ENCODE peak calls at places on chromosome 5, in four cellular contexts. S is SK-N-SH, T is K562, M is HepG2. H is an unnamed sample.

GRCh38 chr5:82107277-82107676 is 135.5 kb downstream of the ATG10 start:
- DNase-seq in M (no peak), S (no peak), T (peak), H (no peak)

GRCh38 chr5:92980491-92980890 is 600.5 kb downstream of the NR2F1-AS1 start:
- DNase-seq in T (no peak), S (no peak), M (no peak), H (no peak)

GRCh38 chr5:8329773-8330172 is 460.8 kb downstream of the MTRR start:
- DNase-seq in M (no peak), T (no peak), S (no peak), H (no peak)

GRCh38 chr5:139760066-139761056 is 35.2 kb upstream of the PSD2 start:
- DNase-seq in T (no peak), S (peak), M (no peak), H (no peak)

GRCh38 chr5:41755705-41756104 is 114.5 kb downstream of the OXCT1 start:
- DNase-seq in T (no peak), M (no peak), S (no peak), H (no peak)

GRCh38 chr5:119393746-119394145 is 37.9 kb downstream of the TNFAIP8 start:
- DNase-seq in M (no peak), T (no peak), S (no peak), H (no peak)

GRCh38 chr5:54743997-54744788 is 226.6 kb downstream of the SNX18 start:
- DNase-seq in T (peak), S (no peak), M (peak), H (no peak)

GRCh38 chr5:176737001-176737745 is 73.2 kb upstream of the UNC5A start:
- DNase-seq in M (no peak), T (no peak), S (peak), H (no peak)

GRCh38 chr5:123156577-123157296 is 67.7 kb downstream of the PRDM6 start:
- DNase-seq in M (no peak), T (no peak), S (no peak), H (no peak)

GRCh38 chr5:122093415-122093814 is 15.4 kb upstream of the LOX start:
- DNase-seq in S (no peak), T (no peak), M (no peak), H (no peak)

GRCh38 chr5:143176048-143176447 is 227.4 kb downstream of the NR3C1 start:
- DNase-seq in M (no peak), S (no peak), T (no peak), H (no peak)

GRCh38 chr5:86688414-86688813 is 70.7 kb downstream of the COX7C start:
- DNase-seq in M (no peak), T (no peak), S (no peak), H (no peak)

GRCh38 chr5:51302358-51302757 is 80.9 kb upstream of the ISL1 start:
- DNase-seq in S (no peak), M (no peak), T (no peak), H (no peak)

GRCh38 chr5:14737309-14737708 is 72.8 kb downstream of the OTULIN start:
- DNase-seq in M (no peak), T (no peak), S (no peak), H (no peak)

GRCh38 chr5:65924366-65925093 is 1.8 kb upstream of the ERBIN start:
- DNase-seq in T (peak), S (peak), M (peak), H (no peak)

GRCh38 chr5:66615894-66616293 is 19.7 kb downstream of the MAST4 start:
- DNase-seq in M (no peak), S (no peak), T (no peak), H (no peak)

GRCh38 chr5:54062958-54063357 is 247.4 kb downstream of the ARL15 start:
- DNase-seq in S (no peak), M (no peak), T (no peak), H (no peak)

GRCh38 chr5:139204196-139204595 is 6.0 kb upstream of the SIL1 start:
- DNase-seq in T (no peak), M (no peak), S (no peak), H (no peak)

GRCh38 chr5:50593681-50594080 is 72.8 kb upstream of the PARP8 start:
- DNase-seq in M (no peak), S (no peak), T (no peak), H (no peak)

GRCh38 chr5:170843870-170844269 is 17.9 kb upstream of the RANBP17 start:
- DNase-seq in T (no peak), S (no peak), M (no peak), H (no peak)

GRCh38 chr5:68329554-68329953 is 114.0 kb downstream of the PIK3R1 start:
- DNase-seq in M (no peak), T (no peak), S (no peak), H (no peak)

GRCh38 chr5:78542321-78542840 is 106.2 kb downstream of the LHFPL2 start:
- DNase-seq in T (no peak), M (no peak), S (no peak), H (no peak)

GRCh38 chr5:143313298-143313852 is 90.1 kb downstream of the NR3C1 start:
- DNase-seq in T (no peak), S (no peak), M (no peak), H (no peak)

GRCh38 chr5:34491251-34491620 is 164.9 kb upstream of the RAI14 start:
- DNase-seq in M (no peak), S (peak), T (no peak), H (no peak)

GRCh38 chr5:96432245-96433065 is 593 bp downstream of the PCSK1 start:
- DNase-seq in S (peak), T (no peak), M (no peak), H (peak)

GRCh38 chr5:112763165-112763564 is 25.5 kb downstream of the APC start:
- DNase-seq in S (no peak), T (no peak), M (no peak), H (no peak)

GRCh38 chr5:150500328-150500841 is 7.5 kb upstream of the NDST1 start:
- DNase-seq in T (no peak), S (no peak), M (no peak), H (no peak)

DNA sequence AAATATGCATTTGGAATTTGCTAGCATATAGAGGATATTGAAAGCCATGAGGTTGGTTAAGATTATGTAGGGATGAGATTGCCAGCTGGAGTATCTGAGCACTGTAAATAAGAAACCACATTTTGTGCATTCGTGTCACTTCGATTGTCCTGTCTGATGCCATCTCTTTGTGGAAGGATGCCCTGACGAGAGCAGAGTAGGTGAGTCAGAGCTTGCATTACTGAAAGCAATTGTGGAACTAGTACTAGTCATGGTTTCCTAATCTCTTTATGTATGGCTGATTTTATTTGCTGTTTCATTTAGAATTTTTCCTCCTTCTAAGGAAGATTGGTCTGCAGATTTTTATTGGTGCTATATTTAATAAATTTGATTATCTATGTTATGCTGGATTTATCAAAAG is 14.5 kb upstream of the TAS2R1 start:
- DNase-seq in T (no peak), M (no peak), S (no peak), H (no peak)
- TF ChIP-seq FOXM1 in T (no peak), M (no peak), S (no peak), H (no peak)

GRCh38 chr5:131163315-131164119 is 1.5 kb downstream of the HINT1 start:
- DNase-seq in T (peak), S (no peak), M (peak), H (no peak)
- TF ChIP-seq FOXM1 in T (peak), S (no peak), M (no peak), H (no peak)

DNA sequence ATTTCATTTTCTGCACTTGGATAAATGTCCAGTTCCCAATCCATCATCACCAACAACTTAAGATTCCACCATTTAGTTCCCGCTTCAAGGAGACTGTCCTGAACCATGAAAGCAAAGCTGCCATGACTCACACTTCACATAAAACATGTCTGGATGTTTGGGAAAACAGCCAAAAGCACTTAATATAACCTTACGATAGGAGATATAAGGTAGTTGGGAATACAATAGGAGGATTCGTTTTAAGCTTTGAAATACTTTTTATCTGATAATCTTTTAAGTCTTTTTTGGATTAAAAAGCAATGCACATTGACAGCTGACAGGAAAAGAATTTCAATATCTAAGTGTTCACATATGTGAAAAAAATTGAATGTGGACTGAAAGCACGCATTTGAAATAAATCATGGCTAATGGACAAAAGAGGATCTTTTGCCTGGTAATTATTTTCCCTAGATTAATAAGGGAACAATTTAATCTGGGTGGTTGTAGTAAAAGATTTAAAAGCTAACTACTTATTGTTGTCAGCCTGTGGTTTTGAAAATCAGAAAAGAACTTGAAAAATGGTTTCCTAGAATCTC is 17.3 kb upstream of the TGFBI start:
- DNase-seq in T (no peak), M (no peak), S (no peak), H (no peak)
- TF ChIP-seq FOXM1 in T (no peak), M (no peak), S (peak), H (no peak)

DNA sequence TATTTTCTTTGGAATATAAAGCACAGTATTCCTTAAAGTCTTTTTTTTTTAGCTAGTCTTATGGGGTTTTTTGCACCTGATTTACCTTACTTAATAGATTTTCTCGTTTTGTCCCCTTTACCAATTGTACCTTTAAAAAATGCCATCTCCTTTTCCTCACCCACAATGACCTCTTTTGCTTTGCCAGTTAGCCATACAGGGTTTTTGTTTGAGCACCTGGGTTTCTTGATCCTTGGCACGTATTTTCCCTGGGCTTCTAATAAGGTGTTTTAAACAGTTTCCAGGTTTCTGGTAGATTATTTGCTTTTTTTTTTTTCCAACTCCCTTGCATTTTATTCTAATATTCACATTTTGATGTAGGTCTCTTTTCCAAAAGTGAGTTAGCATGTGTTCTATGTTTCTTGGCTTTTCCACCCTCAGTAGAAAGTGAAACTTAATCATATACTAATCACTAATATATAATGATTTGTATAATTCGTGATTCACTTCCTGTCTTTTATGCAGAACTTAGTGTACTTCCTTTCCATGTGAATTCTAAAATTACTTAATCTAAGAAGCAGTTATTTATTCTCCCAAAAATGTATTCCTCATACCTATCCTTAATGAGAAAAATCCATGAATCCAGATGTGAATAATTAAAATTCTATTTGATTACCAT is 673.9 kb upstream of the RGMB start:
- DNase-seq in M (no peak), S (no peak), T (no peak), H (no peak)
- TF ChIP-seq FOXM1 in M (no peak), S (no peak), T (no peak), H (no peak)

GRCh38 chr5:116492016-116492623 is 82.5 kb downstream of the SEMA6A start:
- DNase-seq in S (no peak), T (no peak), M (peak), H (no peak)

GRCh38 chr5:116494784-116495480 is 79.7 kb downstream of the SEMA6A start:
- DNase-seq in S (no peak), M (peak), T (no peak), H (no peak)

GRCh38 chr5:116488334-116488733 is 86.3 kb downstream of the SEMA6A start:
- DNase-seq in T (no peak), M (no peak), S (no peak), H (no peak)

GRCh38 chr5:116495786-116496185 is 78.8 kb downstream of the SEMA6A start:
- DNase-seq in M (no peak), T (no peak), S (no peak), H (no peak)

DNA sequence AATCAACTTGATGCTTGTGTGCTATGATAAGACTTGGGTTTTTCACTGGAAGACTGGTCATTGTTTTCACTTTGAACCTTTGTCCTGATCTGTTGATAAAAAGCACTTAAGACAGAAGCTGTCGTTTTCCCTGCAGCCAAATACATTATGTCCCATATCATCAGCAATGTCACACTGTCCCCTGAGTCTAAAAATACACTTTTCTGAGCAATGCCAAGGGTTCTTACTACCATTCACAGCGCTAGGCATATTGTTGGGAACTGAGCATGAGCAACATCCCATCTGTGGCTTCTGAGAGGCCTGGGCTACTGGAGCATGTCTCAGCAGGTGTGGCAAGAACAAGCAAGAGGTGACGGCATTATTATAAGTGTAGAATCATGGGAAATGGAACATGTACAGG is 81.8 kb downstream of the SEMA6A start:
- DNase-seq in M (no peak), T (no peak), S (peak), H (no peak)
- TF ChIP-seq FOXM1 in M (no peak), T (no peak), S (no peak), H (no peak)

GRCh38 chr5:80600943-80601693 is 31.0 kb upstream of the ANKRD34B start:
- DNase-seq in T (no peak), M (no peak), S (no peak), H (no peak)
- TF ChIP-seq FOXM1 in T (no peak), M (no peak), S (no peak), H (no peak)

GRCh38 chr5:37738057-37738691 is 101.7 kb downstream of the GDNF start:
- DNase-seq in T (no peak), S (no peak), M (peak), H (no peak)
- TF ChIP-seq FOXM1 in T (no peak), S (no peak), M (no peak), H (no peak)

GRCh38 chr5:132807163-132807838 is 5.8 kb upstream of the SOWAHA start:
- DNase-seq in M (peak), T (peak), S (no peak), H (peak)
- TF ChIP-seq FOXM1 in M (no peak), T (no peak), S (no peak), H (no peak)